ENCODE peak calls at places on chromosomes 4 and X, in seven cellular contexts. D, R, L, V, N, E and K are unnamed samples.

GRCh38 chr4:180437601-180438000 is 1805.6 kb upstream of the TENM3 start:
- DNase-seq in D (no peak), V (no peak), R (peak), L (no peak), N (no peak), E (no peak), K (no peak)

GRCh38 chrX:69618803-69619202 is 2.9 kb downstream of the EDA start:
- DNase-seq in V (peak), E (peak), D (no peak), N (no peak), L (no peak), R (no peak), K (peak)

GRCh38 chr4:17128268-17128667 is 229.8 kb upstream of the LDB2 start:
- DNase-seq in N (no peak), D (no peak), E (no peak), L (no peak), V (no peak), R (peak), K (peak)

GRCh38 chr4:113026556-113026955 is 22.9 kb upstream of the ANK2 start:
- DNase-seq in D (no peak), E (no peak), V (peak), L (no peak), N (no peak), R (peak), K (peak)

GRCh38 chr4:5110901-5111300 is 59.6 kb downstream of the STK32B start:
- DNase-seq in R (no peak), L (no peak), E (no peak), D (no peak), N (no peak), V (no peak), K (no peak)

GRCh38 chr4:123613586-123614344 is 217.2 kb downstream of the SPRY1 start:
- DNase-seq in L (no peak), D (no peak), N (no peak), R (no peak), V (no peak), E (no peak), K (no peak)

GRCh38 chr4:30056016-30056415 is 664.2 kb upstream of the PCDH7 start:
- DNase-seq in L (no peak), R (no peak), E (no peak), V (no peak), D (no peak), N (no peak), K (no peak)

GRCh38 chrX:13742397-13743176 is 8.0 kb downstream of the OFD1 start:
- DNase-seq in D (no peak), R (no peak), N (no peak), L (no peak), V (no peak), E (no peak), K (peak)

GRCh38 chr4:1795304-1796195 is 2.5 kb downstream of the FGFR3 start:
- DNase-seq in E (no peak), N (no peak), D (peak), R (no peak), L (no peak), V (no peak), K (no peak)

GRCh38 chr4:5773271-5773555 is 62.2 kb downstream of the EVC start:
- DNase-seq in L (no peak), R (peak), E (no peak), V (peak), N (no peak), D (no peak), K (peak)

GRCh38 chr4:184114431-184114830 is 103.2 kb downstream of the ENPP6 start:
- DNase-seq in E (no peak), L (no peak), R (no peak), V (no peak), N (no peak), D (no peak), K (no peak)

GRCh38 chr4:139656614-139657486 is 8.8 kb upstream of the MGST2 start:
- DNase-seq in E (peak), N (peak), D (no peak), V (peak), L (no peak), R (peak), K (peak)

GRCh38 chr4:53015681-53016080 is 153.6 kb downstream of the RASL11B start:
- DNase-seq in V (peak), N (no peak), E (peak), D (no peak), R (peak), L (no peak), K (peak)

GRCh38 chrX:97594825-97595224 is 711.1 kb downstream of the RPA4 start:
- DNase-seq in E (no peak), V (no peak), N (no peak), L (no peak), D (no peak), R (no peak), K (no peak)

GRCh38 chrX:97602465-97603258 is 719.0 kb downstream of the RPA4 start:
- DNase-seq in E (no peak), V (no peak), N (no peak), L (no peak), D (peak), R (no peak), K (no peak)

DNA sequence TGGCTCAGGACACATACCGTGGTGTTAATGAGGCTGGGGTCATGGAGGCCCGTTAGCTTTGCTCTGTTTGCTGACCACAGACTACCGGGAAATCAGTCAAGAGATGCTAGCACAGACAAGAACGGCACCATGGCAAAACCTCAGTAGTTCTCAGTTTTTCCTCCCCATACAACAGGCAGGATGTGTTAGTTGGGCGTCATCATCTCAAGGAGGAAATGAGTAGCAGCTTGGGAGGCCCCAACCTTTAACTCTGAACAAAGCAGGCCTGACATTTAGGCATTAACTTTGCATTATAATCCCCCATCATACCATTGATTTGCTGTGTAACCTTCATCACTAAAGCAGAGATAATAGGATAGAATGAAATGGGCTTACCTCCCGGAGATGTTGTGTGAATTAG is 714.2 kb downstream of the RPA4 start:
- DNase-seq in D (no peak), R (no peak), N (no peak), V (no peak), E (no peak), L (no peak), K (no peak)
- H3K4me3 ChIP-seq in D (no peak), R (no peak), N (no peak), V (no peak), E (no peak), L (no peak), K (no peak)

GRCh38 chr4:173752610-173753009 is 222.6 kb upstream of the HAND2 start:
- DNase-seq in N (no peak), E (peak), R (no peak), D (no peak), L (no peak), V (peak), K (peak)
- TF ChIP-seq CTCF in N (peak), E (peak), R (peak), D (no peak), L (no peak), V (peak), K (peak)

GRCh38 chrX:153687121-153688039 is at the start of gene SLC6A8:
- DNase-seq in E (peak), R (peak), V (peak), N (peak), D (peak), L (peak), K (peak)

GRCh38 chrX:153688900-153689590 is 1.3 kb downstream of the SLC6A8 start:
- DNase-seq in D (no peak), N (no peak), L (no peak), E (no peak), R (peak), V (no peak), K (peak)

GRCh38 chrX:153689654-153690465 is 2.1 kb downstream of the SLC6A8 start:
- DNase-seq in L (no peak), V (peak), N (no peak), R (peak), D (no peak), E (no peak), K (peak)

GRCh38 chrX:153688534-153688899 is 791 bp downstream of the SLC6A8 start:
- DNase-seq in E (no peak), N (no peak), L (no peak), R (no peak), V (no peak), D (no peak), K (no peak)

DNA sequence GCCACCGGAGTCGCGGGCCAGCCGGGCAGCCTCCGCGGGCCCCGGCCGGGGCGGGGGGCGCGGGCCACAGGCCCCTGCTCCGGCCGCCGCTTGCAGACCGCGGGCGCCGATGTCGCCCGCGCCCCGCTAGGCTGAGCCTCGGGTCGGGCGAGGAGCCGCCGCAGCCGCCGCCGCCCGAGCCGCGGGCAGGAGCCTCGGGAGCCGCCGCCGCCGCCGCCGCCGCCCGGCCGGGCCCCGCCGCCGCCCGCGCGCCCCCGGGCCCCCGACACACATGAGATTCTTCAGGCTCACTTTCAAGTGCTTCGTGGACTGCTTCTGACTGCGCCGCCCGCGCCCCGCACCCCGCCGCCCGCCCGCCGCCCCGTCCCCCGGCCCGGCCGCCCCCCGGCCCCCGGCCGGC is 345 bp downstream of the SLC6A8 start:
- DNase-seq in L (no peak), E (no peak), D (no peak), V (no peak), R (no peak), N (no peak), K (no peak)
- H3K4me3 ChIP-seq in L (no peak), E (no peak), D (no peak), V (no peak), R (no peak), N (no peak), K (no peak)

DNA sequence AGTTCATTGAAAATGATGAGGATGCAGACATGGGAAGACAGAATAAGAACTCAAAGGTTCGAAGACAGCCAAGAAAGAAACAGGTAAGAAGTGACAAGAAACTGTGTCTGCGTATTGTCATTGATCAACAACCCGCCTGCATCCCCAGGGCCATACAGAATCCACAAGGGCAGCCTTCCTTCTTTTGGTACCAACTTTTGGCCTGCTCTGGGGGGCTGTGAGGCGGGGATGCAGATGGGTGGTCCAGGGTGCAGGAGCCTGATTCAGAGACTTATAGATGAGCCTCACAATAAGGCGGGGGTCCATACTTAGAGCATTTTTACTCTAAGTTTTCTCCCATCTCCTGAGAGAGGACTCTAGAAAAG is 9.0 kb downstream of the CC2D2A start:
- DNase-seq in R (no peak), L (no peak), N (no peak), V (no peak), E (no peak), D (no peak), K (no peak)
- TF ChIP-seq CTCF in R (no peak), L (no peak), N (no peak), V (no peak), E (no peak), D (no peak), K (no peak)

GRCh38 chrX:87374324-87374723 is 143.3 kb upstream of the KLHL4 start:
- DNase-seq in N (no peak), V (no peak), E (no peak), R (no peak), L (no peak), D (no peak), K (no peak)
- H3K4me3 ChIP-seq in N (no peak), V (no peak), E (no peak), R (no peak), L (no peak), D (no peak), K (no peak)

DNA sequence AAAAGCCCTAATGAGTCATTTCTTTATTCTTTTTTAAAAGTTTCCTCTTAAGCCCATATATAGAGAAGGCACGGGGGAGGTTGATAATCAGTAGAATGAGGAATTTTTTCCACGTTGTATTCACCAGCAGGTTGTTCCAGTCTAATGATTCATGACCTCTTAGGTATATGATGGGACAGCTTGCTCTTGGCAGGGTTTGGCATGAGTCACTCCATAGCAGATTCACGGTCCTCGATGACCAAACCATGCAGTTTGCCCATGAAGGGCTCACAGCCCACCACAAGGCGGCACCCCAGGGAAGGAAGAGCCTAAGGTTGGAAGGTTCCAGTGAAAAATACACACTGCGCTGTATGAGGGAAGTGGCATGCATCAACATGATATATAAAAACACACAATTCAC is 623.8 kb upstream of the DIPK2B start:
- DNase-seq in R (peak), D (no peak), N (peak), E (no peak), L (no peak), V (peak), K (peak)
- TF ChIP-seq CTCF in R (peak), D (no peak), N (peak), E (peak), L (no peak), V (peak), K (peak)

GRCh38 chr4:118835896-118836762 is at the start of gene SEC24D:
- DNase-seq in N (peak), E (peak), D (peak), R (peak), V (peak), L (peak), K (peak)

GRCh38 chr4:118834960-118835895 is 698 bp downstream of the SEC24D start:
- DNase-seq in D (peak), R (peak), N (peak), E (peak), L (peak), V (peak), K (peak)

GRCh38 chr4:118836763-118837507 is 1.0 kb upstream of the SEC24D start:
- DNase-seq in N (no peak), D (no peak), E (no peak), V (no peak), R (no peak), L (no peak), K (no peak)

GRCh38 chr4:118833192-118833820 is 2.6 kb downstream of the SEC24D start:
- DNase-seq in D (no peak), R (no peak), E (no peak), N (no peak), L (no peak), V (peak), K (no peak)

DNA sequence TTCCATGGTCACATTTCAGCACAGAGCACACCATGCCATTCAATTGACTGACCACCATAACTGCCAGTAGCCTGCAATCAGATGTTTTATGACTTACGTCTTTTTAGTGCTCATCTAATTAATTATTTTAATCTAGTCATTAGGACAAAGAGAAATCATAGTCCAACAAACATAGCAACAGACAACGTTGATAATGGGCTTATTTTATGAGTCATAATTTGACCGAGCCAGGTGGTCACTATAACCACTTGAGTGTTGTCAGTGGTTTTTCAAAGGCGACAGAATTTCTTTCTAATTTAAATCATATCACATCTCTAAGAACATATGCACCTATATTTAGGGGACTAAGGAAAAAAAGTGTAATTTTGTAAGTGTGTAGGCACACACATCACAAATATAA is 1.9 kb downstream of the SEC24D start:
- DNase-seq in V (no peak), L (no peak), R (peak), N (no peak), D (no peak), E (no peak), K (peak)
- H3K4me3 ChIP-seq in V (no peak), L (no peak), R (peak), N (peak), D (no peak), E (no peak), K (peak)

GRCh38 chr4:150495550-150495949 is 86.4 kb upstream of the MAB21L2 start:
- DNase-seq in E (peak), D (no peak), N (no peak), V (no peak), L (no peak), R (no peak), K (no peak)

GRCh38 chr4:150501983-150502382 is 80.0 kb upstream of the MAB21L2 start:
- DNase-seq in L (no peak), V (no peak), E (no peak), R (peak), N (no peak), D (no peak), K (no peak)

GRCh38 chr4:150501019-150501727 is 80.8 kb upstream of the MAB21L2 start:
- DNase-seq in N (peak), E (no peak), V (peak), D (no peak), L (no peak), R (peak), K (peak)
- TF ChIP-seq CTCF in N (no peak), E (no peak), V (no peak), D (no peak), L (no peak), R (no peak), K (no peak)

GRCh38 chr4:89915937-89916336 is 21.3 kb downstream of the MMRN1 start:
- DNase-seq in R (no peak), N (no peak), E (no peak), L (no peak), V (no peak), D (no peak), K (no peak)
- H3K4me3 ChIP-seq in R (no peak), N (no peak), E (no peak), L (no peak), V (no peak), D (no peak), K (no peak)